ENCODE peak calls at places on chromosomes 2 and 18, in five cellular contexts. One of them, this sample, is unnamed. For H3K4me1 and H3K9me3, the result is how much of the 10 kb centered on the place peaks cover.

GRCh38 chr2:235567842-235568241 is 74.0 kb downstream of the AGAP1 start:
- DNase-seq in adrenal gland: no peak
- DNase-seq in Peyer's patch: no peak
- DNase-seq in psoas muscle: no peak
- DNase-seq in colonic mucosa: no peak
- DNase-seq in this sample: no peak

GRCh38 chr2:77567723-77568122 is 45.5 kb upstream of the LRRTM4 start:
- DNase-seq in adrenal gland: no peak
- DNase-seq in Peyer's patch: no peak
- DNase-seq in psoas muscle: no peak
- DNase-seq in colonic mucosa: peak
- DNase-seq in this sample: no peak

GRCh38 chr2:122999823-123000222 is 1025.3 kb upstream of the CNTNAP5 start:
- DNase-seq in adrenal gland: no peak
- DNase-seq in Peyer's patch: no peak
- DNase-seq in psoas muscle: no peak
- DNase-seq in colonic mucosa: no peak
- DNase-seq in this sample: no peak

GRCh38 chr2:180258041-180258537 is 251.0 kb upstream of the CWC22 start:
- DNase-seq in adrenal gland: no peak
- DNase-seq in Peyer's patch: no peak
- DNase-seq in psoas muscle: no peak
- DNase-seq in colonic mucosa: no peak
- DNase-seq in this sample: no peak

GRCh38 chr18:72206814-72207213 is 337.3 kb downstream of the CBLN2 start:
- DNase-seq in adrenal gland: no peak
- DNase-seq in Peyer's patch: no peak
- DNase-seq in psoas muscle: no peak
- DNase-seq in colonic mucosa: no peak
- DNase-seq in this sample: no peak

GRCh38 chr18:25434771-25435461 is 83.0 kb upstream of the ZNF521 start:
- DNase-seq in adrenal gland: no peak
- DNase-seq in Peyer's patch: no peak
- DNase-seq in psoas muscle: no peak
- DNase-seq in colonic mucosa: no peak
- DNase-seq in this sample: no peak

GRCh38 chr2:192197387-192197786 is 2.7 kb upstream of the TMEFF2 start:
- DNase-seq in adrenal gland: no peak
- DNase-seq in Peyer's patch: no peak
- DNase-seq in psoas muscle: no peak
- DNase-seq in colonic mucosa: no peak
- DNase-seq in this sample: no peak

GRCh38 chr2:23669413-23670244 is 257.3 kb downstream of the ATAD2B start:
- DNase-seq in adrenal gland: peak
- DNase-seq in Peyer's patch: no peak
- DNase-seq in psoas muscle: peak
- DNase-seq in colonic mucosa: peak
- DNase-seq in this sample: no peak

GRCh38 chr2:12715878-12716249 is 872 bp upstream of the TRIB2 start:
- DNase-seq in adrenal gland: peak
- DNase-seq in Peyer's patch: peak
- DNase-seq in psoas muscle: peak
- DNase-seq in colonic mucosa: peak
- DNase-seq in this sample: peak

GRCh38 chr2:113890253-113891235 is 655 bp downstream of the ACTR3 start:
- DNase-seq in adrenal gland: peak
- DNase-seq in Peyer's patch: peak
- DNase-seq in psoas muscle: peak
- DNase-seq in colonic mucosa: peak
- DNase-seq in this sample: peak
- H3K4me1 ChIP-seq in adrenal gland: half or more
- H3K4me1 ChIP-seq in Peyer's patch: half or more
- H3K4me1 ChIP-seq in psoas muscle: half or more
- H3K4me1 ChIP-seq in colonic mucosa: under half
- H3K4me1 ChIP-seq in this sample: half or more

DNA sequence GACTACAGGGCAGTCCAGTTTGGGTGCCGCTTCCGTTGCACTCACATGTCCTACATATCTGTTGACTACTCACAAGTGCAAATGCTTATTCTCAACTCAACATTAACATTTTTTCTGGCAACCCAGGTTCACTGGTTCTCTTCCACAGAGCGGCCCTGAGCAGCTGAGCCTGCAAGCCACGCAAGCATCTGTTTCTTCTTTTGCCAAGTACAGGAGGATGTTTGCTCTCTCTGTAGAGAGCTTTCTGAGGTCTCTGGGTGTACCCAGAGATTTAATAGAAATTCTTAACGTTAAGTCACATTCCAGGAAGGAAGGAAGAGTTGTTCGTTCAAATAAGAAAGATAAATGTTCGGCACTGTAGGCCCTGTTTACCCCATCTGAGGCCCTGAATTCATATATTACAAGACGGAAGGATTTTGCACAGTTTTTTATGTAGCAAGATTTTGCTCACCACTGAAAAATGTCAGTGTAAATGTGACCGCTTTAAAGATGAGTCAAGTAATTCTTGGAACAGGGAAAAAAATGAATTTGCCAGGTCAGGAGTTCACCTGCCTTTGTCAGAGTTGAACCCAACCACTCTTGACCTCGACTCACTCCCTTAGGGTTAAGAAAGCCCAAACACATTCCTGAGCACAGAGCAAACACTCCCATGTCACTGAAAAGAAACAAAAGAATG is 30.1 kb downstream of the KCTD18 start:
- DNase-seq in adrenal gland: no peak
- DNase-seq in Peyer's patch: no peak
- DNase-seq in psoas muscle: no peak
- DNase-seq in colonic mucosa: no peak
- DNase-seq in this sample: no peak
- H3K27ac ChIP-seq in adrenal gland: no peak
- H3K27ac ChIP-seq in Peyer's patch: no peak
- H3K27ac ChIP-seq in psoas muscle: no peak
- H3K27ac ChIP-seq in colonic mucosa: peak
- H3K27ac ChIP-seq in this sample: no peak

DNA sequence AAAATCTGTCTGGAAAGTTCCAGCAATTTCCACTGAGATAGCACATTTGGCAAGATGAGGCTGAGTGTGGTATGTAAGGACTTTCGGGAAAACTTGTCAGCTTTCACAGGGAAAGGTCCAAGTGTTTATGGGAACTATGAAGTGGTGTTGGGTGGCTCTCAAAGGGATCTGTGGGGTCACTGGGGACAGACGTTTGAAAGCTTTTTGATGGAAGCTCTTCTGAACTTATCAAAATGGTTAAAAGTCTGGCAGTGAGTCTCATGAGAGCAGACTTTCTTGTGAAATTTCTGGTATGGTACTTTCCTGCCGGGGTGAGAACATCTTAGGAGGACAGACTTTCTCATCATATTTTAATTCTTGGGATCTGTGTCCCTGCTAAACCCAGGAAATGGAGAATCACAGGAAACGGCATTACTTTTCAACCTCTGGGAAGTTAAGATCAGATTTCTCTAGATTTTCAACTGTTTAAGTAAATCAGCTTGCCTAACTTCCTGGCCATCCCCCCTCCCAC is 546.3 kb upstream of the ZEB2 start:
- DNase-seq in adrenal gland: no peak
- DNase-seq in Peyer's patch: no peak
- DNase-seq in psoas muscle: no peak
- DNase-seq in colonic mucosa: no peak
- DNase-seq in this sample: no peak
- H3K9me3 ChIP-seq in adrenal gland: under half
- H3K9me3 ChIP-seq in Peyer's patch: under half
- H3K9me3 ChIP-seq in psoas muscle: under half
- H3K9me3 ChIP-seq in colonic mucosa: under half
- H3K9me3 ChIP-seq in this sample: under half

DNA sequence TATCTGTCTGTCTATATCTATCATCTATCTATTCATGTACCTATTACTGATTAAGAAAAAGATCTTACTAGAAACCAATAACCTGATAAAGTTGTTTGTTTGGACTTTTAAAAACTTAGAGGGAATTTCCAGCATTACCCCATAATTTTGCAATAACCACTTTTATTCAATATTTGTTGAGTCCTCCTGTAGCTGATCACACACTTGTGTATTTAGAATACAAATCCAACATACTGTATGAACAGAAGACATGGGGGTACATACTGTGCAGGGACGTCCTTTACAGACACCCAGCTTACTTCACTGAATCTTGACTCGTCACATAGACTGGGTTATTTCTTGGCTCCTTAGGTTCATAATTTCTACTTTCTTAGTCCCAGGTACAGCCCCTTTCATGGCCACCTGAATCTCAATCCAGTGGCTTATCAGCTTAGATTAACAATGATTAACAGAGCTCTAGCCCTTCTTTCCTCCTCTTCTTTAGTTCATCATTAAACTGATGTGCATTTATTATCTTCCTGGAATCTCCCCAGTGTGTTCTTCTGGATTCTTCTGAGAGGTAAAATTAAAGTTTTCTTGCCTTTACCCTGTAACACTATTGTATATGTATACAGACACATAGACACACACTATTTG is 27.4 kb upstream of the STAT4 start:
- DNase-seq in adrenal gland: no peak
- DNase-seq in Peyer's patch: no peak
- DNase-seq in psoas muscle: no peak
- DNase-seq in colonic mucosa: no peak
- DNase-seq in this sample: no peak
- H3K4me1 ChIP-seq in adrenal gland: under half
- H3K4me1 ChIP-seq in Peyer's patch: under half
- H3K4me1 ChIP-seq in psoas muscle: under half
- H3K4me1 ChIP-seq in colonic mucosa: under half
- H3K4me1 ChIP-seq in this sample: under half

DNA sequence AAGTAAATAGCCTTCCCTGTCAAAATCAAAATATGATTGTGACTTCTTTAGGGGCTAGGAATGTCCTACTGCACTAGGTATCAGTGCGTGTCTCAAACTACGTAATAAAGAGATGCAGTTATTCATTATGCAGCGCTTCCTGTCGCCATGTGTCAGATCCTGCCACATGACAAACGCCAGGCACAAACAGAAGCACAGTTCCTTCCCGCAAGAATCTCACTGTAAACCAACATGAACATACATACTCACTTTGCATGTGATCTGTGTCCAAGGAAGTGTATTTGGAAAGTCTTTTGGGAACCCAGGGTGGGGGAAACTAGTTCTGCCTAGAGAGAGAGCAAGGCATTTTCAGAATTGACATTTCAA is 599.9 kb downstream of the RNF144A start:
- DNase-seq in adrenal gland: no peak
- DNase-seq in Peyer's patch: no peak
- DNase-seq in psoas muscle: no peak
- DNase-seq in colonic mucosa: no peak
- DNase-seq in this sample: peak
- H3K27ac ChIP-seq in adrenal gland: no peak
- H3K27ac ChIP-seq in Peyer's patch: no peak
- H3K27ac ChIP-seq in psoas muscle: no peak
- H3K27ac ChIP-seq in colonic mucosa: no peak
- H3K27ac ChIP-seq in this sample: no peak

DNA sequence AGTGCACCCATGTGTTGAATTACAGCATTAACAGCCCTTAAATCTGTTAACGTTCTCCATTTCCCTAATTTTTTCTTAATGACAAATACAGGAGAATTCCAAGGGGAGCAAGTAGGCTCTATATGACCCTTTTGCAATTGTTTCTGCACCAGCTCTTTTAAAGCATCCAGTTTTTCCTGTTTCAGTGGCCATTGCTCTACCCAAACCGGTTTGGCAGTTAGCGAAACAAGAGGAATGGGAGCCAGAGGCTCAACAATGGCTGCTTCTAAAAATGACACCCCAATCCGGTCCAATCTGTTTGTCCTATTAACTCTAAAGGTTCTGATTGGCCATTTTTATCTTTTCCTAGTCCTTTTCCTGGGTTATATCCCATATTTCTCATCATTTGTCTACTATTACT is 15.1 kb upstream of the SUCLG1 start:
- DNase-seq in adrenal gland: no peak
- DNase-seq in Peyer's patch: no peak
- DNase-seq in psoas muscle: no peak
- DNase-seq in colonic mucosa: no peak
- DNase-seq in this sample: no peak
- H3K9me3 ChIP-seq in adrenal gland: under half
- H3K9me3 ChIP-seq in Peyer's patch: under half
- H3K9me3 ChIP-seq in psoas muscle: under half
- H3K9me3 ChIP-seq in colonic mucosa: under half
- H3K9me3 ChIP-seq in this sample: under half

GRCh38 chr18:79515331-79515730 is 119.6 kb downstream of the NFATC1 start:
- DNase-seq in adrenal gland: no peak
- DNase-seq in Peyer's patch: peak
- DNase-seq in psoas muscle: no peak
- DNase-seq in colonic mucosa: peak
- DNase-seq in this sample: no peak

GRCh38 chr18:79518028-79518682 is 122.4 kb downstream of the NFATC1 start:
- DNase-seq in adrenal gland: no peak
- DNase-seq in Peyer's patch: peak
- DNase-seq in psoas muscle: no peak
- DNase-seq in colonic mucosa: peak
- DNase-seq in this sample: no peak

GRCh38 chr18:79516441-79516931 is 120.8 kb downstream of the NFATC1 start:
- DNase-seq in adrenal gland: no peak
- DNase-seq in Peyer's patch: peak
- DNase-seq in psoas muscle: no peak
- DNase-seq in colonic mucosa: peak
- DNase-seq in this sample: peak

GRCh38 chr18:79517322-79517721 is 121.6 kb downstream of the NFATC1 start:
- DNase-seq in adrenal gland: no peak
- DNase-seq in Peyer's patch: peak
- DNase-seq in psoas muscle: no peak
- DNase-seq in colonic mucosa: peak
- DNase-seq in this sample: peak

GRCh38 chr18:79515944-79516351 is 120.2 kb downstream of the NFATC1 start:
- DNase-seq in adrenal gland: no peak
- DNase-seq in Peyer's patch: peak
- DNase-seq in psoas muscle: no peak
- DNase-seq in colonic mucosa: peak
- DNase-seq in this sample: no peak
- H3K4me1 ChIP-seq in adrenal gland: under half
- H3K4me1 ChIP-seq in Peyer's patch: under half
- H3K4me1 ChIP-seq in psoas muscle: under half
- H3K4me1 ChIP-seq in colonic mucosa: under half
- H3K4me1 ChIP-seq in this sample: half or more

This sample was measured in CD4-positive, alpha-beta memory T cell.